ENCODE peak calls at places on chromosome 11, in six cellular contexts. D is hepatocyte; B is tibial artery; W is right atrium auricular region; N is cardiac muscle cell; O is CD4-positive, CD25-positive, alpha-beta regulatory T cell. G is an unnamed sample.

GRCh38 chr11:115912484-115912945 is 408.3 kb upstream of the CADM1 start:
- DNase-seq in D (peak; percentile 48), B (no peak), W (no peak), N (peak; percentile 42), O (peak; percentile 7), G (peak; percentile 43)

GRCh38 chr11:86735462-86736302 is 63.3 kb upstream of the ME3 start:
- DNase-seq in D (no peak), B (no peak), W (no peak), N (no peak), O (no peak), G (no peak)

GRCh38 chr11:122717264-122717867 is 61.8 kb downstream of the UBASH3B start:
- DNase-seq in D (no peak), B (no peak), W (no peak), N (no peak), O (peak; percentile 79), G (no peak)

GRCh38 chr11:61587541-61587941 is 6.7 kb upstream of the SYT7 start:
- DNase-seq in D (peak; percentile 81), B (no peak), W (no peak), N (peak; percentile 70), O (no peak), G (peak; percentile 71)

GRCh38 chr11:46363455-46363920 is 16.2 kb downstream of the DGKZ start:
- DNase-seq in D (no peak), B (no peak), W (peak; percentile 74), N (no peak), O (no peak), G (no peak)

GRCh38 chr11:124943242-124943641 is 7.4 kb upstream of the HEPACAM start:
- DNase-seq in D (no peak), B (no peak), W (no peak), N (no peak), O (no peak), G (no peak)

GRCh38 chr11:114280696-114281095 is 15.5 kb upstream of the NNMT start:
- DNase-seq in D (peak; percentile 81), B (peak; percentile 58), W (no peak), N (peak; percentile 84), O (peak; percentile 51), G (peak; percentile 92)

GRCh38 chr11:73198677-73199076 is 19.4 kb upstream of the P2RY2 start:
- DNase-seq in D (peak; percentile 81), B (no peak), W (no peak), N (peak; percentile 77), O (no peak), G (peak; percentile 33)

GRCh38 chr11:3837793-3838192 is 3.0 kb downstream of the RHOG start:
- DNase-seq in D (no peak), B (peak; percentile 66), W (peak; percentile 73), N (no peak), O (no peak), G (no peak)

GRCh38 chr11:73143126-73143838 is 1.2 kb upstream of the FCHSD2 start:
- DNase-seq in D (peak; percentile 71), B (no peak), W (no peak), N (peak; percentile 15), O (no peak), G (no peak)

GRCh38 chr11:8971917-8972316 is 7.7 kb upstream of the TMEM9B start:
- DNase-seq in D (no peak), B (no peak), W (no peak), N (no peak), O (no peak), G (no peak)

GRCh38 chr11:109547356-109548027 is 125.5 kb downstream of the C11orf87 start:
- DNase-seq in D (no peak), B (no peak), W (no peak), N (no peak), O (no peak), G (no peak)

GRCh38 chr11:128298271-128298670 is 289.1 kb downstream of the ETS1 start:
- DNase-seq in D (no peak), B (no peak), W (no peak), N (no peak), O (no peak), G (no peak)

GRCh38 chr11:128297805-128298204 is 289.6 kb downstream of the ETS1 start:
- DNase-seq in D (no peak), B (no peak), W (no peak), N (no peak), O (no peak), G (no peak)

GRCh38 chr11:128294685-128295079 is 292.7 kb downstream of the ETS1 start:
- DNase-seq in D (no peak), B (no peak), W (no peak), N (no peak), O (no peak), G (no peak)

GRCh38 chr11:128299132-128299726 is 288.1 kb downstream of the ETS1 start:
- DNase-seq in D (peak; percentile 27), B (peak; percentile 29), W (no peak), N (no peak), O (no peak), G (no peak)

GRCh38 chr11:128297111-128297651 is 290.2 kb downstream of the ETS1 start:
- DNase-seq in D (no peak), B (no peak), W (no peak), N (no peak), O (no peak), G (no peak)
- H3K4me1 ChIP-seq in D (peaks cover 36% of the 10 kb centered on the region), B (peaks cover 40% of the 10 kb centered on the region), W (peaks cover 25% of the 10 kb centered on the region), N (peaks cover 11% of the 10 kb centered on the region), O (peaks cover 98% of the 10 kb centered on the region), G (no peaks in the 10 kb centered on the region)

GRCh38 chr11:129973068-129973467 is 29.6 kb downstream of the PRDM10 start:
- DNase-seq in D (no peak), B (no peak), W (no peak), N (no peak), O (no peak), G (no peak)

GRCh38 chr11:129968611-129969419 is 33.8 kb downstream of the PRDM10 start:
- DNase-seq in D (no peak), B (no peak), W (no peak), N (no peak), O (no peak), G (no peak)

GRCh38 chr11:129972596-129972995 is 30.0 kb downstream of the PRDM10 start:
- DNase-seq in D (no peak), B (no peak), W (no peak), N (no peak), O (no peak), G (no peak)

GRCh38 chr11:129967996-129968395 is 34.6 kb downstream of the PRDM10 start:
- DNase-seq in D (no peak), B (no peak), W (no peak), N (no peak), O (peak; percentile 7), G (no peak)

DNA sequence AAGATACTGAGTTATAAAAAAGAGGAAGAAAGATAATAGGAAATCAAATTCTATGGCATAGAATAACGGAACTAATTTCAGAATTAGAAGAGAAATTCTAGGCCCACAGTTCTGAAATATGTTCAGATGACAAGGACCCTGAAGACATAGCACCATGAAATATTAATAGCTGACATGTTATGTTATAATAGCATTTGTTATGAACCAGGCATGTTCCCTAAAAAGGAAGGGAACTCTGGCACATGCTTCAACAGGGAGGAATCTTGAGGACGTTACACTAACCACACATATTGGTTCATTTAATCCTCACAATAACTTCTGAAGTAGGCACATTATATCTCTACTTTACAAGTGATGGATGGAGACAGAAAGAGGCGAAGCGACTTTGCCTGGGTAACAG is 32.7 kb downstream of the PRDM10 start:
- DNase-seq in D (no peak), B (no peak), W (no peak), N (no peak), O (no peak), G (no peak)
- H3K4me1 ChIP-seq in D (no peaks in the 10 kb centered on the region), B (no peaks in the 10 kb centered on the region), W (no peaks in the 10 kb centered on the region), N (peaks cover 10% of the 10 kb centered on the region), O (no peaks in the 10 kb centered on the region), G (peaks cover 2% of the 10 kb centered on the region)

DNA sequence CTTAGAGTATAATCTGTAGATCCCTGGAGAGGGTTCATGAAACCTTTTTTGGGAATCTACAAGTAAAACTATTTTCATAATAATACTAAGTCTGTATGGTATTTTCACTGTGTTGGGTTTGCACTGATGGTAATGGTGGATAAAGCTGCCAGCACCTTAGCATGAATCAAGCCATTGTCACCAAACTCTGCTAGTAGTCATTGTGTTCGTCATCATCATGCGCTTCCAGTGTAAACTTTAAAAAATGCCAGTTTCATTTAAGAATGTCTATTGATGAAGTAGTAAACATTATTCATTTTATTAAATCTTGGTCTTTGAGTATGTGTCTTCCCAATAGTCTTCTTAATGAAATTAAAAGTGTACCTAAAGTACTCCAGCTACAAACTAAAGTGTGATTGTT is 15.0 kb downstream of the ALKBH3 start:
- DNase-seq in D (no peak), B (no peak), W (no peak), N (no peak), O (no peak), G (no peak)
- H3K4me1 ChIP-seq in D (no peaks in the 10 kb centered on the region), B (peaks cover 29% of the 10 kb centered on the region), W (no peaks in the 10 kb centered on the region), N (no peaks in the 10 kb centered on the region), O (no peaks in the 10 kb centered on the region), G (no peaks in the 10 kb centered on the region)

GRCh38 chr11:65575568-65576231 is at the start of gene EHBP1L1:
- DNase-seq in D (peak; percentile 85), B (peak; percentile 60), W (no peak), N (peak; percentile 65), O (peak; percentile 88), G (no peak)

GRCh38 chr11:65574147-65574962 is 1.5 kb upstream of the EHBP1L1 start:
- DNase-seq in D (peak; percentile 95), B (peak; percentile 91), W (peak; percentile 95), N (peak; percentile 81), O (peak; percentile 88), G (peak; percentile 95)

GRCh38 chr11:65573391-65574146 is 1.2 kb downstream of the FAM89B start:
- DNase-seq in D (no peak), B (no peak), W (no peak), N (no peak), O (no peak), G (no peak)

GRCh38 chr11:65576232-65576866 is 496 bp downstream of the EHBP1L1 start:
- DNase-seq in D (no peak), B (no peak), W (no peak), N (no peak), O (no peak), G (no peak)

DNA sequence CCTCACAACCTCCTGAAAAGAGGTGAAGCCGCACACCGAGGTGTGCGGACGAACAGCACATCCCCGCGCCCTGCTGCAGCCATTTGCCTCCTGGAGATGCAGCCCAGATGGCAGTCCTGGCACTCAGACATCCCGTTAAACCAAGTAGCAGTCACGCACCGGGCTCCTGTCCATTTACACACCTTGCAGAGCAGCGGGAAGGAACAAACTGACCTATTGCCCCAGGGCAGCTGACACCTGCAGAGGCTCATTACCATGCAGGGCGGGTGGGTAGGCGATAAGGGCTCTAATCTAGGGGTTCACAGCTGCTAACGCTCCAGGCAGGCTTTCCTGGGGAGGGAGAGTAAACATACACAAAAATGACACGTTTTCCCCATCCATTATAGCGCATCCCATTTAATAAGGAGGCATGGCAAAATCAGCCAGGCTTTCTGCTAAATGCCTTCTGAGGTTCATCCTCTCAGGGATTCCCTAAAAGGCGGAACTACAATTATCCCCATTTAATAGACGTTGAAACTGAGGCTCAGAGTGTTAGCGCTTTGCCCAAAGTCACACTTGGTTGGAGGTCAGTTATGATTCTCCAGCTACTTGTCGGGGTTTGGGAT is 788 bp upstream of the EHBP1L1 start:
- DNase-seq in D (peak; percentile 71), B (no peak), W (no peak), N (no peak), O (no peak), G (no peak)
- H3K4me1 ChIP-seq in D (peaks cover 57% of the 10 kb centered on the region), B (peaks cover 55% of the 10 kb centered on the region), W (peaks cover 74% of the 10 kb centered on the region), N (peaks cover 23% of the 10 kb centered on the region), O (peaks cover 74% of the 10 kb centered on the region), G (no peaks in the 10 kb centered on the region)

GRCh38 chr11:67646535-67647336 is 3.8 kb downstream of the ACY3 start:
- DNase-seq in D (no peak), B (no peak), W (no peak), N (no peak), O (peak; percentile 84), G (peak; percentile 23)
- H3K4me1 ChIP-seq in D (no peaks in the 10 kb centered on the region), B (no peaks in the 10 kb centered on the region), W (no peaks in the 10 kb centered on the region), N (no peaks in the 10 kb centered on the region), O (peaks cover 36% of the 10 kb centered on the region), G (no peaks in the 10 kb centered on the region)